ENCODE peak calls at places on chromosomes 6 and 20, in four cellular contexts. Y, K, W and J are unnamed samples.

GRCh38 chr6:3585320-3585935 is 128.6 kb upstream of the SLC22A23 start:
- DNase-seq in Y (no peak), K (no peak), W (no peak), J (no peak)

GRCh38 chr20:31549513-31549880 is 35.3 kb downstream of the HM13 start:
- DNase-seq in Y (no peak), K (no peak), W (no peak), J (no peak)

GRCh38 chr6:128899651-128900050 is 16.7 kb downstream of the LAMA2 start:
- DNase-seq in Y (no peak), K (no peak), W (no peak), J (no peak)

GRCh38 chr6:40586800-40587201 is 363 bp downstream of the LRFN2 start:
- DNase-seq in Y (no peak), K (peak), W (peak), J (peak)

GRCh38 chr6:18538315-18538714 is 151.2 kb downstream of the RNF144B start:
- DNase-seq in Y (no peak), K (no peak), W (no peak), J (no peak)

GRCh38 chr6:165034271-165034741 is 275.1 kb downstream of the C6orf118 start:
- DNase-seq in Y (no peak), K (no peak), W (no peak), J (no peak)

GRCh38 chr20:46237221-46237620 is 71.1 kb downstream of the CDH22 start:
- DNase-seq in Y (no peak), K (no peak), W (no peak), J (no peak)

GRCh38 chr20:1883986-1884385 is 11.2 kb upstream of the SIRPA start:
- DNase-seq in Y (no peak), K (peak), W (no peak), J (no peak)

GRCh38 chr20:23103284-23104018 is 17.3 kb upstream of the CD93 start:
- DNase-seq in Y (peak), K (no peak), W (no peak), J (no peak)

GRCh38 chr6:3176562-3177355 is 19.4 kb upstream of the TUBB2A start:
- DNase-seq in Y (no peak), K (peak), W (peak), J (no peak)

GRCh38 chr6:155523821-155524238 is 68.2 kb upstream of the NOX3 start:
- DNase-seq in Y (no peak), K (peak), W (no peak), J (no peak)

GRCh38 chr6:51827580-51827979 is 259.8 kb downstream of the PKHD1 start:
- DNase-seq in Y (no peak), K (peak), W (no peak), J (no peak)